ENCODE peak calls at places on chromosomes 7 and 10, in four cellular contexts. One of them, this sample, is unnamed.

GRCh38 chr7:134347567-134347966 is 30.8 kb upstream of the SLC35B4 start:
- DNase-seq in stimulated activated CD8-positive, alpha-beta memory T cell treated with anti-CD3 and anti-CD28 coated beads, Interleukin-15, amount 100 ng/mL, for 24 hours: no peak
- DNase-seq in heart left ventricle: no peak
- DNase-seq in activated CD8-positive, alpha-beta memory T cell treated with anti-CD3 and anti-CD28 coated beads, Interleukin-2, amount 50 U/mL, for 4 hours: no peak
- DNase-seq in this sample: no peak

GRCh38 chr7:91286432-91286831 is 22.2 kb downstream of the FZD1 start:
- DNase-seq in activated CD8-positive, alpha-beta memory T cell treated with anti-CD3 and anti-CD28 coated beads, Interleukin-2, amount 50 U/mL, for 4 hours: no peak
- DNase-seq in stimulated activated CD8-positive, alpha-beta memory T cell treated with anti-CD3 and anti-CD28 coated beads, Interleukin-15, amount 100 ng/mL, for 24 hours: no peak
- DNase-seq in heart left ventricle: no peak
- DNase-seq in this sample: no peak

GRCh38 chr10:10326119-10326518 is 691.6 kb upstream of the CELF2 start:
- DNase-seq in heart left ventricle: no peak
- DNase-seq in activated CD8-positive, alpha-beta memory T cell treated with anti-CD3 and anti-CD28 coated beads, Interleukin-2, amount 50 U/mL, for 4 hours: no peak
- DNase-seq in stimulated activated CD8-positive, alpha-beta memory T cell treated with anti-CD3 and anti-CD28 coated beads, Interleukin-15, amount 100 ng/mL, for 24 hours: no peak
- DNase-seq in this sample: no peak

GRCh38 chr10:44023517-44023916 is 361.4 kb downstream of the CXCL12 start:
- DNase-seq in activated CD8-positive, alpha-beta memory T cell treated with anti-CD3 and anti-CD28 coated beads, Interleukin-2, amount 50 U/mL, for 4 hours: no peak
- DNase-seq in heart left ventricle: no peak
- DNase-seq in stimulated activated CD8-positive, alpha-beta memory T cell treated with anti-CD3 and anti-CD28 coated beads, Interleukin-15, amount 100 ng/mL, for 24 hours: no peak
- DNase-seq in this sample: no peak

GRCh38 chr10:71863203-71863602 is 12.2 kb upstream of the PSAP start:
- DNase-seq in heart left ventricle: no peak
- DNase-seq in stimulated activated CD8-positive, alpha-beta memory T cell treated with anti-CD3 and anti-CD28 coated beads, Interleukin-15, amount 100 ng/mL, for 24 hours: no peak
- DNase-seq in activated CD8-positive, alpha-beta memory T cell treated with anti-CD3 and anti-CD28 coated beads, Interleukin-2, amount 50 U/mL, for 4 hours: no peak
- DNase-seq in this sample: no peak

GRCh38 chr10:132311338-132311939 is 3.7 kb upstream of the STK32C start:
- DNase-seq in activated CD8-positive, alpha-beta memory T cell treated with anti-CD3 and anti-CD28 coated beads, Interleukin-2, amount 50 U/mL, for 4 hours: no peak
- DNase-seq in stimulated activated CD8-positive, alpha-beta memory T cell treated with anti-CD3 and anti-CD28 coated beads, Interleukin-15, amount 100 ng/mL, for 24 hours: no peak
- DNase-seq in heart left ventricle: no peak
- DNase-seq in this sample: peak

GRCh38 chr7:143375298-143376034 is 5.7 kb upstream of the ZYX start:
- DNase-seq in heart left ventricle: no peak
- DNase-seq in activated CD8-positive, alpha-beta memory T cell treated with anti-CD3 and anti-CD28 coated beads, Interleukin-2, amount 50 U/mL, for 4 hours: peak
- DNase-seq in stimulated activated CD8-positive, alpha-beta memory T cell treated with anti-CD3 and anti-CD28 coated beads, Interleukin-15, amount 100 ng/mL, for 24 hours: no peak
- DNase-seq in this sample: no peak

GRCh38 chr7:13279854-13280435 is 592.5 kb downstream of the ARL4A start:
- DNase-seq in heart left ventricle: no peak
- DNase-seq in activated CD8-positive, alpha-beta memory T cell treated with anti-CD3 and anti-CD28 coated beads, Interleukin-2, amount 50 U/mL, for 4 hours: no peak
- DNase-seq in stimulated activated CD8-positive, alpha-beta memory T cell treated with anti-CD3 and anti-CD28 coated beads, Interleukin-15, amount 100 ng/mL, for 24 hours: no peak
- DNase-seq in this sample: no peak

GRCh38 chr7:141978351-141978750 is 4.8 kb upstream of the TAS2R38 start:
- DNase-seq in heart left ventricle: no peak
- DNase-seq in stimulated activated CD8-positive, alpha-beta memory T cell treated with anti-CD3 and anti-CD28 coated beads, Interleukin-15, amount 100 ng/mL, for 24 hours: no peak
- DNase-seq in activated CD8-positive, alpha-beta memory T cell treated with anti-CD3 and anti-CD28 coated beads, Interleukin-2, amount 50 U/mL, for 4 hours: no peak
- DNase-seq in this sample: no peak

GRCh38 chr10:33819206-33819605 is 484.7 kb upstream of the NRP1 start:
- DNase-seq in stimulated activated CD8-positive, alpha-beta memory T cell treated with anti-CD3 and anti-CD28 coated beads, Interleukin-15, amount 100 ng/mL, for 24 hours: no peak
- DNase-seq in heart left ventricle: no peak
- DNase-seq in activated CD8-positive, alpha-beta memory T cell treated with anti-CD3 and anti-CD28 coated beads, Interleukin-2, amount 50 U/mL, for 4 hours: no peak
- DNase-seq in this sample: no peak